ENCODE peak calls at places on chromosomes 11 and 22, in nine cellular contexts. U is dorsolateral prefrontal cortex; K is HL-60; L is K562; A is mesenchymal stem cell; O is IMR-90; J is mammary epithelial cell; E is CD4-positive, alpha-beta T cell; H is SK-N-SH. R is an unnamed sample.

GRCh38 chr11:35087648-35088047 is 51.3 kb upstream of the CD44 start:
- DNase-seq in A (peak), K (no peak), H (no peak), O (peak), L (no peak), J (no peak), E (no peak), U (no peak), R (no peak)

GRCh38 chr22:45271667-45272188 is 13.0 kb upstream of the UPK3A start:
- DNase-seq in E (no peak), K (no peak), U (no peak), A (peak), J (no peak), O (no peak), H (no peak), L (no peak), R (peak)

GRCh38 chr22:48511211-48511610 is 1316.5 kb downstream of the BRD1 start:
- DNase-seq in O (no peak), K (no peak), U (peak), L (no peak), J (no peak), E (no peak), A (no peak), H (no peak), R (no peak)

GRCh38 chr11:76007179-76007578 is 192.2 kb downstream of the UVRAG start:
- DNase-seq in O (peak), K (no peak), H (no peak), E (no peak), U (no peak), L (no peak), J (no peak), A (no peak), R (no peak)

GRCh38 chr11:74493816-74494630 is 499 bp upstream of the LIPT2 start:
- DNase-seq in H (no peak), J (peak), O (peak), K (no peak), U (no peak), A (no peak), E (no peak), L (no peak), R (no peak)

GRCh38 chr11:47415949-47416472 is 7.6 kb downstream of the SLC39A13 start:
- DNase-seq in O (peak), H (no peak), E (no peak), U (no peak), A (peak), K (no peak), J (peak), L (no peak), R (peak)

GRCh38 chr11:26219506-26220117 is 112.3 kb upstream of the ANO3 start:
- DNase-seq in J (no peak), L (no peak), A (peak), O (peak), U (no peak), H (no peak), K (no peak), E (no peak), R (no peak)

GRCh38 chr22:43110444-43110926 is at the start of gene BIK:
- DNase-seq in E (peak), U (no peak), H (peak), L (peak), A (peak), O (no peak), J (peak), K (peak), R (no peak)

GRCh38 chr11:114182471-114182968 is 113.7 kb upstream of the NNMT start:
- DNase-seq in H (no peak), A (peak), O (no peak), L (no peak), K (no peak), E (no peak), U (no peak), J (no peak), R (no peak)

GRCh38 chr11:34204396-34205279 is 99.2 kb downstream of the NAT10 start:
- DNase-seq in U (no peak), J (peak), E (no peak), H (no peak), O (peak), K (no peak), A (no peak), L (no peak), R (no peak)

GRCh38 chr22:23791737-23792645 is 5.2 kb downstream of the SMARCB1 start:
- DNase-seq in A (no peak), H (peak), O (no peak), J (no peak), L (no peak), K (no peak), E (no peak), U (no peak), R (no peak)

GRCh38 chr11:13962562-13963168 is at the start of gene SPON1:
- DNase-seq in O (peak), E (peak), A (peak), K (no peak), H (peak), J (peak), U (no peak), L (no peak), R (no peak)

GRCh38 chr22:26367402-26368245 is 61.4 kb upstream of the ASPHD2 start:
- DNase-seq in J (peak), L (peak), E (peak), H (peak), K (peak), O (peak), U (no peak), A (peak), R (no peak)

GRCh38 chr11:114262681-114263509 is 33.3 kb upstream of the NNMT start:
- DNase-seq in U (peak), L (peak), A (peak), H (peak), K (no peak), J (peak), E (no peak), O (peak), R (peak)

GRCh38 chr11:88179141-88179540 is 3.9 kb upstream of the RAB38 start:
- DNase-seq in H (no peak), K (no peak), J (peak), E (no peak), O (peak), A (peak), L (no peak), U (no peak), R (no peak)

GRCh38 chr11:67489860-67490726 is 7.3 kb downstream of the AIP start:
- DNase-seq in E (no peak), H (no peak), K (no peak), L (no peak), A (no peak), U (no peak), J (no peak), O (no peak), R (no peak)

GRCh38 chr11:87002918-87003317 is 34.8 kb upstream of the TMEM135 start:
- DNase-seq in A (no peak), E (no peak), L (no peak), H (no peak), K (no peak), O (no peak), U (no peak), J (no peak), R (no peak)

GRCh38 chr11:71484248-71485062 is 31.5 kb downstream of the NADSYN1 start:
- DNase-seq in K (no peak), A (no peak), O (no peak), L (no peak), J (no peak), H (no peak), E (no peak), U (no peak), R (no peak)

GRCh38 chr22:46058591-46059519 is 81.9 kb upstream of the WNT7B start:
- DNase-seq in H (peak), K (no peak), E (no peak), L (no peak), O (no peak), U (peak), A (no peak), J (peak), R (peak)

GRCh38 chr11:132904566-132904965 is 627.7 kb downstream of the OPCML start:
- DNase-seq in E (no peak), L (no peak), A (no peak), U (no peak), J (no peak), K (no peak), H (no peak), O (no peak), R (no peak)

GRCh38 chr11:69949327-69949726 is 128.8 kb upstream of the ANO1 start:
- DNase-seq in K (no peak), H (no peak), O (peak), J (peak), A (peak), L (peak), E (no peak), U (no peak), R (peak)

DNA sequence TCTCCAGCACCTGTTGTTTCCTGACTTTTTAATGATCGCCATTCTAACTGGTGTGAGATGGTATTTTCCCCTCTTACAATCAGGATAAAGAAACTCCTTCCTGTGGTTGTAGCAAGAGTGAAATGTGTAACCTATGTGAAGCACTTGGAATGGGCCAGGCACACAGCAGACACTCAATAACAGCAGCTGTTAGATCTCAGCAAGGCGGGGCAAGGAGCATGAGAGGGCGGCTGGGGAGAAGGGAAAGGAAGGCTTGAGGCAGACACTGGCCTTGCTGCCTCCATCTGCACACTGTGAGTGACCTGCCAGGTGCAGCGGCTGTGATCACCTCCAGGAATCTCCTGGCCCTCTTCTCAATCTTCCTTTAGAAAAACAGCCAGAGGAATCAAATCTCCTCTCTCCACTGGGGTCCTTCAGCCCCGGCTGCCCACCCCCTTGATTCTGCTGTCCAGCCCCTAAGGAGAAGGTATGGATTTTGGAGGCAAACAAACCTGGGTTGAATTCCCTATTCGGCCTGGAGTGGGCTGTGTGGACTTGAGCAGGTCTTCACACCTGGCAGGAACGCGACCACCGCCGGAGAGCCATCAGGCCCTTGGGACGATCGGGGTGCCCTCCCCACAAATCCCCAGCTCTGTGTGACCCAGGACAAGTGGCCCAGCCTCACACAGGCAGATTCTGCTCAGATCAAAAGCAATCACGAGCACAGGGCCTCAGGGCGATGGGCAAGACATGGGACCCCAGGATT is 49.0 kb downstream of the RPUSD4 start:
- DNase-seq in O (peak), U (no peak), K (no peak), J (no peak), A (peak), E (no peak), H (no peak), L (no peak), R (no peak)
- H3K27ac ChIP-seq in O (peak), U (no peak), K (no peak), J (no peak), A (peak), E (no peak), H (peak), L (no peak), R (no peak)

DNA sequence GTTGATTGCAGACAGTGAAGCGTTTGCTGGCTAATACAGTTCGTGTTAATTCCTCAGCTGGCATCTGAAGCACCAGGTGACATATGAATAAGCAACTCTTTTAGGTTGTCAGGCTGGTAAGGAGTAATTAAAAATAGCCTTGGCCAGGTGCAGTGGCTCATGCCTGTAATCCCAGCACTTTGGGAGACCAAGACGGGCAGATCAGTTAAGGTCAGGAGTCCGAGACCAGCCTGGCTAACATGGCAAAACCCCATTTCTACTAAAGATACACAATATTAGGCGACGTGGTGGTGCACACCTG is 74.9 kb downstream of the CECR2 start:
- DNase-seq in J (no peak), E (no peak), A (no peak), L (no peak), K (no peak), U (no peak), O (no peak), H (no peak), R (no peak)
- H3K27ac ChIP-seq in J (no peak), E (no peak), A (no peak), L (no peak), K (no peak), U (no peak), O (no peak), H (no peak), R (no peak)

GRCh38 chr22:30302810-30303138 is 13.5 kb upstream of the CASTOR1 start:
- DNase-seq in U (no peak), A (no peak), L (no peak), E (no peak), J (peak), K (no peak), O (no peak), H (no peak), R (no peak)
- H3K27ac ChIP-seq in U (no peak), A (no peak), L (no peak), E (peak), J (peak), K (peak), O (no peak), H (no peak), R (peak)

DNA sequence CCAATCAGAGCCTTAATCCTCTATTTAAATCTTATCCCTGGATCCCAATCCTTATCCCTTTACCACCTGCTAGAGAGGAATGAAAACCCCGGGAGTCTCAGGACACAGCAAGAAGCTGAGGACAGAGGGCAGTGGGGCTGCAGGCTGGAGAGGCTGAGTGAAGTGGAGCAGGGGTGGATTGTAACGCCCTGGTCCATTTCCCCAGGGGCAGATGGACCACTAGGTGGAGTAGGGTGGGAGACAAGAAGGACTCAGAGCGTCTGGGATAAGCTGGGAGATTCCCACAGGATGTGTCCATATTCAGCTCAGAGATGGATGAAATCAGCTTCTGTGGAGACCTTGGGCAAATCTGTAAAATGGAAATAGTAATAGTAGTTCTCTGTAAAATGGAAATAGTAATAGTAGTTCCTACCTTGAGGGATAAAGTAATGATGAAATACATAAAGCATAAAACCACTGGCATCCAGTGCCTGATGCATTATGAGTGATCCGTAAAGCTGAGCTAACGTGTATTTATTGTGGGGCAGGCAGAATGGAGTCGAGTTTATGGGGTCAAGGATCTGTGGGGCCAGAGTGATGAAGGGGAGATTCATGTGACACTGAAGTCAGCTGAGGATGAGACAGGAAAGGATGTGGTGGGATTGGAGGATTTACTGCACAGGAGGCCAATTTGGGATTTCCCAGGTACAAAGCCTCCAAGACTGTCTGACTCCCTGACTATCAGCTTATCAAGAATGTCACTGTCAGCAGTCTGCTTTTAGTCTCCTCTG is 1.9 kb upstream of the ROBO4 start:
- DNase-seq in J (peak), K (no peak), A (peak), L (no peak), O (no peak), E (no peak), U (no peak), H (peak), R (peak)
- H3K27ac ChIP-seq in J (peak), K (no peak), A (peak), L (no peak), O (peak), E (no peak), U (peak), H (peak), R (peak)

GRCh38 chr11:63768232-63769043 is at the start of gene ZFTA:
- DNase-seq in O (peak), E (peak), L (peak), A (peak), K (no peak), H (peak), U (peak), J (peak), R (no peak)
- H3K27ac ChIP-seq in O (peak), E (no peak), L (peak), A (peak), K (no peak), H (peak), U (peak), J (no peak), R (peak)

DNA sequence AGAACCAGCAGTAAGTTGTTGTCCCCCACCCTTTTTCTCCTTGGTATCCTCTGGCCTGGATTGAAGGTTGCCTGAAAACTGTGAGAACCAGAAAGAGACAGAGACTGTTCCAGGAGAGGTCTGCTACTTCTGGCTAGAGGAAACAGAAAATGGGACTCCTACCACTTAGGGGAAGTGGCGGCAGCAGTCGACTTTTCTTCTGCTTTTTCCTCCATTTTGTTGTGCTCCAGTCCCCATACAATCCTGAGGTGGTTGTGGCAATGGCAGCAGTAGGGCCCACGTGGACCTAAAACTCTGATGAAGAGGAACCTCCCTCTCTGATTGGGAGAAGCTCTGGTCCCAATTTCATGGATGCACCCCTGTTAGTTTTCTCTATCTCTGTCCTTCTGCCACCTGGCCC is 76.0 kb upstream of the SORL1 start:
- DNase-seq in K (no peak), A (no peak), H (no peak), L (no peak), O (no peak), J (no peak), E (no peak), U (no peak), R (no peak)
- H3K27ac ChIP-seq in K (peak), A (no peak), H (no peak), L (no peak), O (no peak), J (no peak), E (no peak), U (no peak), R (no peak)

GRCh38 chr11:8713760-8714159 is 31.2 kb downstream of the RPL27A start:
- DNase-seq in U (no peak), E (no peak), J (no peak), L (no peak), A (no peak), O (no peak), K (no peak), H (no peak), R (no peak)
- H3K27ac ChIP-seq in U (no peak), E (no peak), J (no peak), L (no peak), A (no peak), O (no peak), K (no peak), H (no peak), R (peak)

GRCh38 chr11:3932698-3933097 is 77.2 kb downstream of the STIM1 start:
- DNase-seq in A (no peak), K (no peak), L (no peak), J (no peak), H (no peak), E (no peak), U (no peak), O (no peak), R (no peak)

GRCh38 chr11:3936517-3936916 is 81.1 kb downstream of the STIM1 start:
- DNase-seq in H (no peak), A (no peak), E (no peak), U (no peak), K (no peak), J (no peak), L (no peak), O (no peak), R (no peak)

GRCh38 chr11:3929689-3930088 is 74.2 kb downstream of the STIM1 start:
- DNase-seq in L (no peak), J (no peak), O (no peak), A (peak), E (no peak), H (no peak), K (no peak), U (no peak), R (no peak)

GRCh38 chr11:3934658-3935057 is 79.2 kb downstream of the STIM1 start:
- DNase-seq in H (peak), E (no peak), K (no peak), A (no peak), J (no peak), U (no peak), L (no peak), O (no peak), R (no peak)

DNA sequence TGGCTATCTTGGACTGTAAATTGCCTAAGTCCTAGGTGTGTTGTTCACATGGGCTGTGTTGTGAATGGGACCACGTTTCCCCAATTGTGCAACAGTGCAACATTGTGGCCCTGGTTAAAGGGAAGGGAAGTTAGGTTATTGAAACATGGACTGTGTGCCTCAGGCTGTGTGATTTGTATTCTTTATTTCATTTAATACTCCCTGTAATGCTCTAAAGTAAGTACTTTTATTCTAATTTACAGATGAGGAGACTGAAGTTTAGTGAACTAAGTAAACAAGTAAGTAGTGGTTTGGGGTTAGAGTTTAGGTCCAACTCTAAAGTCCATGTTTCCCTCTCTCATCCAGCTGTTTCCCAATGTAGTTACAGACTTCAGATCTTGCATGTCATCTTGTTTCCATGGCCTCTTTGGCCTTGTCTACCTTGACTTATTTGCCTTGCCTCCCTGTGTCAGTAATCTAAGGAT is 77.7 kb downstream of the STIM1 start:
- DNase-seq in E (no peak), O (no peak), K (peak), A (no peak), U (no peak), J (no peak), H (no peak), L (no peak), R (no peak)
- H3K27ac ChIP-seq in E (no peak), O (no peak), K (no peak), A (no peak), U (no peak), J (no peak), H (no peak), L (no peak), R (no peak)

R was measured in ascending aorta.